ENCODE peak calls at places on chromosomes 1 and 21, in four cellular contexts. One of them, this sample, is unnamed.
A peak's percentile ranks its signal among the peaks of the same experiment; 100 is the strongest.

GRCh38 chr1:158002630-158003408 is 9.4 kb downstream of the KIRREL1 start:
- DNase-seq in HL-60: no peak
- DNase-seq in GM23338: peak; percentile 70
- DNase-seq in HCT116: no peak
- DNase-seq in this sample: no peak

GRCh38 chr21:46184625-46185555 is 631 bp upstream of the SPATC1L start:
- DNase-seq in GM23338: peak; percentile 90
- DNase-seq in HL-60: peak; percentile 78
- DNase-seq in HCT116: peak; percentile 8
- DNase-seq in this sample: no peak

GRCh38 chr1:96374076-96374762 is 347.4 kb upstream of the PTBP2 start:
- DNase-seq in HCT116: no peak
- DNase-seq in GM23338: no peak
- DNase-seq in HL-60: no peak
- DNase-seq in this sample: no peak

GRCh38 chr21:25457411-25457810 is 149.9 kb downstream of the MRPL39 start:
- DNase-seq in GM23338: no peak
- DNase-seq in HCT116: no peak
- DNase-seq in HL-60: no peak
- DNase-seq in this sample: no peak

GRCh38 chr1:210464519-210465039 is 135.9 kb downstream of the HHAT start:
- DNase-seq in GM23338: no peak
- DNase-seq in HCT116: no peak
- DNase-seq in HL-60: no peak
- DNase-seq in this sample: no peak

GRCh38 chr1:92503043-92503925 is 16.6 kb upstream of the GFI1 start:
- DNase-seq in GM23338: no peak
- DNase-seq in HL-60: no peak
- DNase-seq in HCT116: no peak
- DNase-seq in this sample: no peak

GRCh38 chr1:202159534-202160371 is 649 bp downstream of the PTPN7 start:
- DNase-seq in HL-60: peak; percentile 83
- DNase-seq in HCT116: no peak
- DNase-seq in GM23338: no peak
- DNase-seq in this sample: peak; percentile 60

GRCh38 chr1:157626099-157626498 is 28.2 kb upstream of the FCRL4 start:
- DNase-seq in GM23338: peak; percentile 82
- DNase-seq in HL-60: peak; percentile 38
- DNase-seq in HCT116: peak; percentile 34
- DNase-seq in this sample: peak; percentile 5

GRCh38 chr1:66247415-66248208 is 286.3 kb upstream of the SGIP1 start:
- DNase-seq in HCT116: no peak
- DNase-seq in HL-60: no peak
- DNase-seq in GM23338: no peak
- DNase-seq in this sample: no peak

GRCh38 chr1:229803601-229804217 is 177.7 kb downstream of the URB2 start:
- DNase-seq in HL-60: no peak
- DNase-seq in HCT116: no peak
- DNase-seq in GM23338: no peak
- DNase-seq in this sample: no peak

GRCh38 chr21:42233067-42233981 is 14.4 kb downstream of the ABCG1 start:
- DNase-seq in HL-60: peak; percentile 85
- DNase-seq in HCT116: no peak
- DNase-seq in GM23338: peak; percentile 49
- DNase-seq in this sample: peak; percentile 71

GRCh38 chr21:27674037-27674436 is 707.1 kb upstream of the ADAMTS5 start:
- DNase-seq in GM23338: no peak
- DNase-seq in HCT116: no peak
- DNase-seq in HL-60: no peak
- DNase-seq in this sample: no peak

DNA sequence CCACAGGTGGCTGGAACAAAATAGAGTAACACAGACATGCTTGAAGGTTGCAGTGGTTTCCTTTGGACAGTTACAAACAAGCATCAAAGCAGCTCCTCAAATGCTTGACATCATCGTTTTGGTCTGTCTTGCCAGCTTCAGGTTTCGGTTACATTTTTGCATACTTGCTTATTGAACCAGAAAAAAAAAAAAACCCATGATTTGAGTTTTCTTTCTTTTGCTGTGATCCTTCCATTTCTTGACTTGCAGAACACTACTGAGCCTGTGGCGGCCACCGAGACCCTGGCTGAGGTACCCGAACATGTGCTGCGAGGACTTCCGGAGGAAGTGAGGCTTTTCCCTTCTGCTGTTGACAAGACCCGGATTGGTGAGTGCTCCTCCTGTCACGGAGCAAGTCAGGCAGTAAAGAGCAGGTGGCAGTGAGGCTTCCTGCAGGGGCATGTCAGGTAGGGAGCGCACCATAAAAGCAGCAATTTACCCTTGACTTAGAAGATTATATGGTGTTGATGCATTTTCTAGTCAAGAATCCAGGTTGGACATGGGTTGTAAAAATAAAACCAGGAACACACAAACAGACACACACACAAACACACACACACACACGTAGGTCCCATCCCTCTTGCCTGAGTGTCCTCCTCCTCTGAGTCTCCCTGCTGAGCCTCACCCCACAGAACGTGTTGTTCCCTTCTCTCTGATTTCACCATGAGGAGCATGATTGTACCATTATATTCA is 30.9 kb downstream of the PRDM2 start:
- DNase-seq in GM23338: no peak
- DNase-seq in HL-60: peak; percentile 74
- DNase-seq in HCT116: no peak
- DNase-seq in this sample: peak; percentile 63
- TF ChIP-seq POLR2AphosphoS5 in GM23338: no peak
- TF ChIP-seq POLR2AphosphoS5 in HL-60: peak; percentile 59
- TF ChIP-seq POLR2AphosphoS5 in HCT116: no peak
- TF ChIP-seq POLR2AphosphoS5 in this sample: peak; percentile 77

DNA sequence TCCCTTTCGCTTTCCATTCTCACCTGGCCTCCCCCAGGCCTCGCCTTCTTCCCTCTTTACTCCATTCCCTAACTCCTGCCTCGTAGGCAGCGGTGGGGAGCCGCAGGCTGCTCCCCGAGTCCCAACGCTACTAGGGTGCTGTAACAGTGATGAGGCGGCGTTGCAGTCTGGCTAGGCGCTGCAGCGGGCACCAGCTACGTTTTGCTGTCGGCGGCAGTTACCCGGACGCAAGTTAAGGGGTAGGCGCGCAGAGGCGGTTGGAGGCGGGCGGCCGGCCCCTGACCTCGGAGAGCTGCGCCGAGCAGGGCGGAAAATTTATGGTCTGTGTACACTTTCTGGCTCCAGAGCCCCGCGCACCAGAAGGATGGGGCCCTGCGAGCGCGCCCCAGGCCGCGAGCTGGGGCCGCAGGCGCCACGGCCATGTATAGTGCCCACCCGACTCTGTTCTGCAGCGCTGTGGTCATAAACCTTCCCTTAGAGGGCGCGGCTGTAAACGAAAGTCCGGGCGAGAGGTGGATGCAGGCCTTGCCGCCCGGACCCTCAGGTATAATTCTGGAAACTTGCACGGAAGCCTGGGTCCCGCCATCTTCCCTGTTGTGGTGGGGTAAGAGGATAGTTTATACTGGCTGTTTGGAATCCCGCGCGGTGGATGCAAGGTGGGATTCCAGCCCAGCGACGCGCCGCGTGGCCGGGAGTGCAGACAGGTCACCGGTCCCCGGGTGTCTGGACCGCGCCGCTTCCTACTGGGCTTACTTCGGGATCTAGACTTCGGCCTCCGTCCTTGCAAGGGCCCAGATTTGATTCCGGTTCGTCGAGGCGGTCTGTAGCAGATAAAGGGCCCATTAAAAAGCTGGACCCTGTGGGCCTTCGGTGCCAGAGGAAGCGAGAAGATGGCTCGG is 15.0 kb downstream of the HLX start:
- DNase-seq in GM23338: peak; percentile 57
- DNase-seq in HL-60: no peak
- DNase-seq in HCT116: no peak
- DNase-seq in this sample: no peak
- TF ChIP-seq POLR2AphosphoS5 in GM23338: no peak
- TF ChIP-seq POLR2AphosphoS5 in HL-60: no peak
- TF ChIP-seq POLR2AphosphoS5 in HCT116: no peak
- TF ChIP-seq POLR2AphosphoS5 in this sample: no peak

DNA sequence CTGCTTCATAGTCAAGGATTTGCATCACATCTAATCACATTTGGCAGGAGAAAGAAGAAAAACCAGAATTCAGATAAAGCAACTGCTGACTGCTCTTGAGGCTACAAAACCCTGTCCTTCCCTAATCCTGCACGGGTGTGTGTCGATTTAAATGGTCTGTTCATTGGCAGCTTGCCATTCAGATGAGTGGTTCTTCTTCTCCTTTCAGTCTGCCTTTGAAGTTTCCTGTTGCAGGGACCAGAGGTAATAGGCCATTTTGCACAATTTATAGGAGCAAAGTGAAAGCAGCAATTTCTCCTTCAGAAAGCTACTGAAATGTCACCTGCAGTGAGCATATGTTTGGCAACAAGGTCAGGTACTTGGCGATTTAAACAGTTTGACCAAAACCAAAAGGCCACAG is 215.3 kb downstream of the OLFM3 start:
- DNase-seq in HCT116: no peak
- DNase-seq in GM23338: no peak
- DNase-seq in HL-60: peak; percentile 47
- DNase-seq in this sample: no peak
- TF ChIP-seq POLR2AphosphoS5 in HCT116: no peak
- TF ChIP-seq POLR2AphosphoS5 in GM23338: no peak
- TF ChIP-seq POLR2AphosphoS5 in HL-60: no peak
- TF ChIP-seq POLR2AphosphoS5 in this sample: no peak

DNA sequence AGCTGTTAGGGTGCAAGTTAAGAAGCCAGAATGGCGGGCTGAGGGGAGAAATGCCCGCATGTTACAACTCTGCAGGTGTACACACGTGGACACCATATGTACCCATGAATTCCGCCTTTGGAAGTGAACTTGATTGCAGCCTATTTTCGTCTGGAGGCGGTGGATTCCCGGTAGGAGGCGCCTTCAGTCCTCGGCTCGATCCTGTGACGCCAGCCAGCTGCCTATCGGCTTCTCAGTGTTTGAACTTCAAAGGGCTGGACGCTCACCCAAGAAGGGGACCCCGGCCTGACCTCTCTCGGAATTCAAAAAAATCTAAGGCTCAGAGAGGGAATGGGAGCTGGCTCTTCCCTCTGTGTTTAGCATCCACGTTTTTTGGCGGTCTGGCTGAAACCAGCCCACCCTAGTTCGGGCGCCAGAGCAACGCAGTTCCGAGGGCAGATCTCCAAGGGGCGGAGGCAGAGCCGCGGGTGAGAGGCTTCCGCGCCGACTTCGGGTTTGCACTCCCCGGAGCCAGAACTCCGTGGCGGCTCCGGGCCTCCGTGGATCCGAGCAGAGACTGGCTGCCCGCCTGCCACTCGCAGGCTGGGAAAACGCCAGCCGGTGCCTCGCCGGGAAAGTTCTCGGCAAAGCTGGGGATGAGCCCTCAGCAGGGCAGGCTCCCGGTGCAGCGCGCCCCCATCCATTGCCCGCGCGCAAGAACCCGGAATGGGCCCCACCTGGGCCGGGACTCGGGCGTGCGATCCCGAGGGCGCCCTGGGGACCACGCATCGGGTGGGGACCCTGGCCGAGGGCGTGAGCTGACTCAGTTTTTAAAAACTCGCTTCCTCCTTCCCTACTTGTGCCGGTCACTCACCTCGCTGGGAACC is 996 bp upstream of the TMEM51 start:
- DNase-seq in GM23338: peak; percentile 92
- DNase-seq in HL-60: no peak
- DNase-seq in HCT116: peak; percentile 87
- DNase-seq in this sample: no peak
- TF ChIP-seq POLR2AphosphoS5 in GM23338: no peak
- TF ChIP-seq POLR2AphosphoS5 in HL-60: no peak
- TF ChIP-seq POLR2AphosphoS5 in HCT116: peak; percentile 39
- TF ChIP-seq POLR2AphosphoS5 in this sample: no peak

DNA sequence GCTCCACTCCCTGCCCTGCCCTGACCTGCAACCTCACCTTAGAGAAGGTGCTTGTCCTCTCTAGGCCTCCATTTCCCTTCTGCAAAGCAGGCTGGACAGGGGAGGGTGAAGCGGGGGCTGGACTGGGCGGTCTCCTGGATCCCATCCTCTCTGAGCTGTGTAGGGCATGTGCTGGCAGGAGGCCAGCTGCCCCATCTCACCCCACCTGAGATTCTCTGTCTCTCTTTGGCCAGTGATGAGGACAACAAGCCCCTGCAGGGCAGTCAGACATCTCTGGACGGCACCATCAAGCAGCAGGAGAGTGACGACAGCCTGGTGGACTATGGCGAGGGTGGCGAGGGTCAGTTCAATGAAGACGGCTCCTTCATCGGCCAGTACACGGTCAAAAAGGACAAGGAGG is 26.9 kb upstream of the CNTN2 start:
- DNase-seq in HCT116: no peak
- DNase-seq in HL-60: no peak
- DNase-seq in GM23338: no peak
- DNase-seq in this sample: no peak
- TF ChIP-seq POLR2AphosphoS5 in HCT116: no peak
- TF ChIP-seq POLR2AphosphoS5 in HL-60: no peak
- TF ChIP-seq POLR2AphosphoS5 in GM23338: no peak
- TF ChIP-seq POLR2AphosphoS5 in this sample: no peak

GRCh38 chr1:156134716-156135435 is 18.5 kb upstream of the SEMA4A start:
- DNase-seq in GM23338: no peak
- DNase-seq in HL-60: no peak
- DNase-seq in HCT116: no peak
- DNase-seq in this sample: no peak
- TF ChIP-seq POLR2AphosphoS5 in GM23338: no peak
- TF ChIP-seq POLR2AphosphoS5 in HL-60: no peak
- TF ChIP-seq POLR2AphosphoS5 in HCT116: no peak
- TF ChIP-seq POLR2AphosphoS5 in this sample: no peak

GRCh38 chr1:149899460-149900284 is at the start of gene BOLA1:
- DNase-seq in HL-60: peak; percentile 88
- DNase-seq in GM23338: peak; percentile 99
- DNase-seq in HCT116: peak; percentile 86
- DNase-seq in this sample: peak; percentile 97
- TF ChIP-seq POLR2AphosphoS5 in HL-60: peak; percentile 56
- TF ChIP-seq POLR2AphosphoS5 in GM23338: peak; percentile 84
- TF ChIP-seq POLR2AphosphoS5 in HCT116: peak; percentile 91
- TF ChIP-seq POLR2AphosphoS5 in this sample: peak; percentile 65

This sample was measured in GM12892.